ENCODE peak calls at places on chromosome 11, in four cellular contexts. S is HepG2, G is HCT116, L is K562. W is an unnamed sample.

GRCh38 chr11:11992257-11992690 is 16.2 kb downstream of the DKK3 start:
- DNase-seq in S (peak), G (no peak), L (no peak), W (no peak)

GRCh38 chr11:16512163-16512562 is 155.8 kb upstream of the SOX6 start:
- DNase-seq in S (no peak), L (no peak), G (no peak), W (no peak)

GRCh38 chr11:116777056-116777455 is 4.3 kb upstream of the BUD13 start:
- DNase-seq in L (no peak), G (no peak), S (no peak), W (no peak)

GRCh38 chr11:2251138-2251537 is 19.2 kb downstream of the ASCL2 start:
- DNase-seq in L (no peak), S (no peak), G (no peak), W (no peak)

GRCh38 chr11:77475206-77475605 is 1.3 kb upstream of the PAK1 start:
- DNase-seq in L (no peak), S (no peak), G (no peak), W (no peak)

GRCh38 chr11:79466411-79466810 is 25.6 kb upstream of the TENM4 start:
- DNase-seq in S (no peak), L (no peak), G (no peak), W (no peak)

GRCh38 chr11:66363187-66363601 is 8.4 kb downstream of the SLC29A2 start:
- DNase-seq in S (no peak), L (no peak), G (no peak), W (no peak)

GRCh38 chr11:61815790-61816735 is 740 bp downstream of the FADS1 start:
- DNase-seq in S (peak), G (peak), L (peak), W (no peak)

GRCh38 chr11:59800390-59801037 is 10.1 kb downstream of the MRPL16 start:
- DNase-seq in G (no peak), L (no peak), S (no peak), W (no peak)

GRCh38 chr11:69682681-69683326 is 7.7 kb upstream of the LTO1 start:
- DNase-seq in G (no peak), L (no peak), S (no peak), W (no peak)

GRCh38 chr11:12973529-12974181 is 35.5 kb upstream of the RASSF10 start:
- DNase-seq in G (no peak), S (no peak), L (no peak), W (no peak)

GRCh38 chr11:134205729-134206128 is 18.0 kb downstream of the NCAPD3 start:
- DNase-seq in L (no peak), S (no peak), G (no peak), W (no peak)

GRCh38 chr11:34049058-34049457 is 2.5 kb upstream of the CAPRIN1 start:
- DNase-seq in G (no peak), S (no peak), L (no peak), W (no peak)

DNA sequence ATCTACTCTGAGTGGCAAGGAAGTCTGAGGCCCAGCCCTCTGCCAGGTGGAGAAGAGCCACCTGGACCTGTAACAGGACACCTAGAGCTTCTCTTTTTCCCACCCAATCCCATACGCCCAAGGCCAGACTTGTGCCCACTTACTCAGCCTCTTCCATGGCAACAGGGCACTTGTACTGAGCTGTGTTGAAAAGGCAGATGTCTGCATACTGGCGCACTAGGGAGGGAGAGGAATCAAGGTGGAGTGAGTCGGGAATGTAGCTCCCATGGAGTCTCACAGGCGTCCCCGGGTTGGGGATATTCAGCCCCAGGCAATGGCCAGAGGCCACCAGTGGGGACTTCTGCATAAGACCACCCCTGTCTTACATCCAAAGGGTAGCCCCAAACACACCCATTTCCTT is 36.1 kb downstream of the TPBGL start:
- DNase-seq in L (no peak), S (no peak), G (no peak), W (no peak)
- H3K4me3 ChIP-seq in L (no peak), S (no peak), G (no peak), W (no peak)

GRCh38 chr11:10455637-10456487 is 798 bp downstream of the AMPD3 start:
- DNase-seq in S (peak), G (peak), L (peak), W (no peak)

GRCh38 chr11:10454902-10455631 is at the start of gene AMPD3:
- DNase-seq in S (peak), L (peak), G (peak), W (peak)

GRCh38 chr11:10454506-10454901 is 560 bp upstream of the AMPD3 start:
- DNase-seq in S (no peak), G (no peak), L (no peak), W (no peak)

GRCh38 chr11:10457901-10458300 is 2.8 kb downstream of the AMPD3 start:
- DNase-seq in G (no peak), L (no peak), S (no peak), W (no peak)

DNA sequence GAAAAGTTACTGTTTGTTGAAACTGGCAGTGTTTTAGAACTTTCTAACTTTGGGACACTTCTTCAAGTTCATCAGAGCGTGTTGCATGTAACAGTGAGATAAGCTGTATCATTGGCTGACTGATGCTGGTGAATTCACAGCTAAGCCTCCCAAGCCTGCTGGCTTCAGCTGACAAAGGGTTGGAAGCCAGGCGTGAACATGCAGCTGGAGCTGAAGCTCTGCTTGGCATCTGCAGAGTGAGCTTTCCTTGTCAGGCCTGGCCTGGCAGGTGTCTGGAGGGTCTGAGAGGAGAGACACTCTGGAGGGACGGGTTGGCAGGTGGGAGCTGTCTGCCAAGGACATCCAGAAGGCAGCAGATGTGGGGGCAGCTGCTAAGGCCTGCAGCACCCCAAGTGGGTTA is 1.5 kb downstream of the AMPD3 start:
- DNase-seq in L (peak), G (no peak), S (no peak), W (no peak)
- TF ChIP-seq TCF7L2 in L (no peak), G (no peak), S (no peak), W (no peak)

GRCh38 chr11:35076201-35077100 is 62.5 kb upstream of the CD44 start:
- DNase-seq in L (no peak), S (no peak), G (no peak), W (no peak)

GRCh38 chr11:35073691-35074382 is 65.1 kb upstream of the CD44 start:
- DNase-seq in L (no peak), S (no peak), G (no peak), W (no peak)

GRCh38 chr11:35079581-35079980 is 59.4 kb upstream of the CD44 start:
- DNase-seq in L (no peak), G (no peak), S (no peak), W (no peak)

GRCh38 chr11:35082322-35083180 is 56.4 kb upstream of the CD44 start:
- DNase-seq in S (no peak), G (peak), L (peak), W (peak)

DNA sequence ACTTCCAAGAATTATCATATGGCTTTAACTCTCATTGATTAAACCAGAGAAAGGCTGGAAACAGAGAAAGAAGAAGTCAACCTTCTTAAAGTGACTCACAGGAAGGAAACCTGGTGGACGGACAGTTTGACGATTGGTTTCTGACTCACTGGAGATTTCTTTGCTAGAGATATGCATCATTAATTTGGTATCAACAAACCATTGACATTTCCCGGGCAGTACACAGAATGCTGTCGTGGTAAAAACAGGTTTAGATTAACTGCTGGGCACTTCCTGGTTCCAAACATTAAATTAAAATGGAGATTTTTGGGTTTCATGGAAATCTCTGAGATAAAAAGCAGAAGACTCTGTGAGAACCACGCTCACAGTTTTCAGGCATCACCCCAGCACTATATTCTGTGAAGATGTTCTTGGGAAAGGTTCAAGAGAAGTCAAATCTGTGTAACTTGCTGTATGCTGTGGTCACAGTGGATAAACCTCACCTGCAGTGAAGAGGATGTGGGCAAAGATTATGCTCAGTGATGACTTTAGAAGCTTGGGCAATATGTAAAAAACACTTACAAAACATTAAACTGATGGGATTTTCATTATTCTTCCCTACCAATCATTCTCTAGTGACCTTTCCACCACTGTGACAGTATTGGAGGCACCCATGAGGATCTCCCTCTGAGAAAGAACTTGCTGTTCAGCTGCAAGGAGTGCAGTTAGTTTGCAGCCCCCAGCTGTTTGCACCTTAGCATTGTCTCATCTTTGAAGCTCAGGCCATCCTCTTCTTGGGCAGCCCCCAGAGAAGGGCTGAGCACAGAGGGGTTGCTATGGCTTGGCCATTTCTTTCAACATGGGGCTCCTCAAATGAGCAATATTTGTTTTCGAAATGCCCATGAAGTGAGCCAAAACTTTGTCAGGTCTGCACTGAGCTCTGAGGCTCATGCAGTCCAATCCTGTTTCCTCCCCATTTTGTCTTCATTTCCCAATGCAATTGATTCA is 61.0 kb upstream of the CD44 start:
- DNase-seq in L (no peak), S (no peak), G (peak), W (peak)
- H3K4me3 ChIP-seq in L (no peak), S (no peak), G (peak), W (no peak)

GRCh38 chr11:6606471-6607189 is 3.1 kb downstream of the ILK start:
- DNase-seq in L (peak), G (peak), S (peak), W (peak)
- TF ChIP-seq TCF7L2 in L (no peak), G (no peak), S (no peak), W (no peak)

GRCh38 chr11:36508743-36509142 is 1.3 kb downstream of the TRAF6 start:
- DNase-seq in S (no peak), L (no peak), G (no peak), W (no peak)

GRCh38 chr11:36510567-36511020 is 522 bp upstream of the TRAF6 start:
- DNase-seq in S (no peak), G (no peak), L (no peak), W (no peak)

GRCh38 chr11:36509265-36509664 is 807 bp downstream of the TRAF6 start:
- DNase-seq in L (peak), G (no peak), S (no peak), W (no peak)

GRCh38 chr11:36509694-36510566 is at the start of gene TRAF6:
- DNase-seq in L (peak), S (peak), G (peak), W (peak)

DNA sequence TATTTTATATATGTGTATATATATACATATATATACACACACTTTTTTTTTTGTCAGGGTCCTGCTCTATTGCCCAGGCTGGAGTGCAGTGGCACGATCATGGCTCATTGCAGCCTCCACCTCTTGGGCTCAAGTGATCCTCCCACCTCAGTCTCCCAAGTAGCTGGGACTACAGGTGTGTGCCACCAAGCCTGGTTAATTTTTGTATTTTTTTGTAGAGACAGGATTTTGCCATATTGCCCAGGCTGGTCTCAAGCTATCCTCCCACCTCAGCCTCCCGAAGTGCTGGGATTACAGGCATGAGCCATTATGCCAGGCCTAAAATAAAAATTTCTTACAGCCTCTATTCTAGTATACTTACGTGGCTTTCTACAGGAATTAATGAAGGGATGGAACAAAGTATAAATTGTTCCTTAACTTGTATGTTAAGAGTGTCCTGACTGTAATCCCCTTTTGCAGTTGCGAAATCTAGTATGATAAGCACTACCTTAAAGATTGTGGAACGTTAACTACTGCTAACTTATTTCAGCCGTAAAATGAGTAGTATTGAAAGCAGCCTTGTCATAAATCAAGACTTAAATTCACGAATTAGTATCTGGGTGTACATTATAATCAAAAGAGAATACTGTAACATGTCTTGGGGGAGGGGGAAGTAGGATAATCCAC is 2.1 kb downstream of the TRAF6 start:
- DNase-seq in S (no peak), G (no peak), L (no peak), W (no peak)
- H3K4me3 ChIP-seq in S (peak), G (no peak), L (peak), W (peak)

GRCh38 chr11:36056160-36056751 is 112.4 kb downstream of the LDLRAD3 start:
- DNase-seq in S (no peak), L (peak), G (no peak), W (no peak)

GRCh38 chr11:36053901-36054300 is 110.0 kb downstream of the LDLRAD3 start:
- DNase-seq in G (no peak), S (no peak), L (no peak), W (no peak)

GRCh38 chr11:36053314-36053713 is 109.5 kb downstream of the LDLRAD3 start:
- DNase-seq in S (no peak), G (no peak), L (no peak), W (no peak)

GRCh38 chr11:36054628-36055027 is 110.8 kb downstream of the LDLRAD3 start:
- DNase-seq in L (no peak), G (no peak), S (no peak), W (no peak)

DNA sequence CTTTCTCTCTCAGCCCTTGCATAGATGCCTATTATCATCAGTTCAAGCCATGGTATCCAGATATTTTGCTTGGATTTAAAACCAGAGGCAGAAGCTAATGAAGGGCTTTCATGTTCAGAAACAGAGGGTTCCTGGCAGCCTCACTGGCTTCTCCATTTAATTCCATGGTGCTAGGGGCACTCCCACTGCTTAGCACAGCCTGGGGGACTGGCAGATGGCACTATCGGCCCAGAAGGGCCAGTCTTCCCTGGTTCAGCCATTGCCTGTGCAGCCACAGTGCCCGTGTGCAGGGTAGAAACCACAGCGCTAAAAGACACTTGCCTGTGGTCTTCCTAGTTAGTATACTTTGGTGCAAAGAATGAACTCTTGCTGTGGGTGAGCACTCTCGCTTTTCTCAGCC is 111.5 kb downstream of the LDLRAD3 start:
- DNase-seq in S (no peak), L (no peak), G (no peak), W (no peak)
- TF ChIP-seq TCF7L2 in S (no peak), L (no peak), G (no peak), W (no peak)

W was measured in Panc1.